ENCODE peak calls at places on chromosomes 5 and 9, in eight cellular contexts. One of them, this sample, is unnamed.

GRCh38 chr9:5186416-5187169 is 1.2 kb upstream of the INSL6 start:
- DNase-seq in fibroblast of the aortic adventitia: peak; percentile 69
- DNase-seq in nephron progenitor cell: peak; percentile 36
- DNase-seq in A549: peak; percentile 78
- DNase-seq in colonic mucosa: peak; percentile 55
- DNase-seq in cardiac muscle cell: peak; percentile 54
- DNase-seq in GM12865: peak; percentile 59
- DNase-seq in AG10803: peak; percentile 63
- DNase-seq in this sample: peak; percentile 76

GRCh38 chr9:76701441-76702031 is 62.7 kb upstream of the PCA3 start:
- DNase-seq in GM12865: no peak
- DNase-seq in colonic mucosa: no peak
- DNase-seq in AG10803: peak; percentile 77
- DNase-seq in nephron progenitor cell: no peak
- DNase-seq in cardiac muscle cell: no peak
- DNase-seq in A549: no peak
- DNase-seq in fibroblast of the aortic adventitia: peak; percentile 80
- DNase-seq in this sample: no peak

GRCh38 chr5:2257326-2258244 is 374.9 kb upstream of the IRX4 start:
- DNase-seq in colonic mucosa: no peak
- DNase-seq in A549: no peak
- DNase-seq in AG10803: no peak
- DNase-seq in fibroblast of the aortic adventitia: no peak
- DNase-seq in nephron progenitor cell: no peak
- DNase-seq in cardiac muscle cell: no peak
- DNase-seq in GM12865: no peak
- DNase-seq in this sample: no peak

GRCh38 chr9:125409637-125410521 is 148.3 kb downstream of the GAPVD1 start:
- DNase-seq in cardiac muscle cell: peak; percentile 32
- DNase-seq in GM12865: peak; percentile 51
- DNase-seq in colonic mucosa: no peak
- DNase-seq in nephron progenitor cell: no peak
- DNase-seq in fibroblast of the aortic adventitia: no peak
- DNase-seq in A549: peak; percentile 86
- DNase-seq in AG10803: peak; percentile 17
- DNase-seq in this sample: peak; percentile 75

GRCh38 chr9:111926421-111926875 is 29.8 kb downstream of the UGCG start:
- DNase-seq in GM12865: peak; percentile 89
- DNase-seq in cardiac muscle cell: no peak
- DNase-seq in nephron progenitor cell: no peak
- DNase-seq in fibroblast of the aortic adventitia: no peak
- DNase-seq in AG10803: peak; percentile 62
- DNase-seq in A549: no peak
- DNase-seq in colonic mucosa: peak; percentile 29
- DNase-seq in this sample: peak; percentile 75

GRCh38 chr5:161096591-161096990 is 244.6 kb upstream of the ATP10B start:
- DNase-seq in A549: no peak
- DNase-seq in nephron progenitor cell: no peak
- DNase-seq in GM12865: no peak
- DNase-seq in fibroblast of the aortic adventitia: no peak
- DNase-seq in colonic mucosa: no peak
- DNase-seq in AG10803: no peak
- DNase-seq in cardiac muscle cell: no peak
- DNase-seq in this sample: no peak

GRCh38 chr5:137498736-137499505 is at the start of gene SPOCK1:
- DNase-seq in AG10803: peak; percentile 74
- DNase-seq in nephron progenitor cell: peak; percentile 91
- DNase-seq in cardiac muscle cell: peak; percentile 93
- DNase-seq in fibroblast of the aortic adventitia: peak; percentile 73
- DNase-seq in GM12865: peak; percentile 74
- DNase-seq in colonic mucosa: peak; percentile 50
- DNase-seq in A549: peak; percentile 75
- DNase-seq in this sample: peak; percentile 70

GRCh38 chr5:122844136-122844915 is 1.1 kb upstream of the SNX24 start:
- DNase-seq in fibroblast of the aortic adventitia: peak; percentile 11
- DNase-seq in nephron progenitor cell: no peak
- DNase-seq in A549: no peak
- DNase-seq in cardiac muscle cell: peak; percentile 3
- DNase-seq in GM12865: peak; percentile 10
- DNase-seq in AG10803: no peak
- DNase-seq in colonic mucosa: peak; percentile 44
- DNase-seq in this sample: no peak

GRCh38 chr5:76341935-76342334 is 61.1 kb upstream of the IQGAP2 start:
- DNase-seq in fibroblast of the aortic adventitia: no peak
- DNase-seq in GM12865: no peak
- DNase-seq in nephron progenitor cell: no peak
- DNase-seq in AG10803: no peak
- DNase-seq in colonic mucosa: no peak
- DNase-seq in cardiac muscle cell: no peak
- DNase-seq in A549: no peak
- DNase-seq in this sample: no peak

GRCh38 chr9:129436751-129437625 is 183.9 kb downstream of the C9orf50 start:
- DNase-seq in GM12865: no peak
- DNase-seq in fibroblast of the aortic adventitia: peak; percentile 78
- DNase-seq in AG10803: peak; percentile 43
- DNase-seq in nephron progenitor cell: peak; percentile 72
- DNase-seq in A549: no peak
- DNase-seq in colonic mucosa: peak; percentile 45
- DNase-seq in cardiac muscle cell: peak; percentile 89
- DNase-seq in this sample: peak; percentile 45

GRCh38 chr9:93907551-93908199 is 47.5 kb downstream of the BARX1 start:
- DNase-seq in fibroblast of the aortic adventitia: no peak
- DNase-seq in AG10803: no peak
- DNase-seq in colonic mucosa: no peak
- DNase-seq in GM12865: no peak
- DNase-seq in nephron progenitor cell: no peak
- DNase-seq in cardiac muscle cell: no peak
- DNase-seq in A549: no peak
- DNase-seq in this sample: no peak

GRCh38 chr5:124895236-124895635 is 148.8 kb upstream of the ZNF608 start:
- DNase-seq in cardiac muscle cell: no peak
- DNase-seq in A549: no peak
- DNase-seq in nephron progenitor cell: no peak
- DNase-seq in fibroblast of the aortic adventitia: no peak
- DNase-seq in GM12865: no peak
- DNase-seq in AG10803: no peak
- DNase-seq in colonic mucosa: no peak
- DNase-seq in this sample: no peak

GRCh38 chr5:179759961-179760541 is 27.4 kb downstream of the MAML1 start:
- DNase-seq in colonic mucosa: no peak
- DNase-seq in AG10803: no peak
- DNase-seq in GM12865: peak; percentile 49
- DNase-seq in A549: no peak
- DNase-seq in nephron progenitor cell: no peak
- DNase-seq in fibroblast of the aortic adventitia: no peak
- DNase-seq in cardiac muscle cell: no peak
- DNase-seq in this sample: peak; percentile 37

GRCh38 chr5:1522601-1523479 is 920 bp downstream of the LPCAT1 start:
- DNase-seq in cardiac muscle cell: peak; percentile 42
- DNase-seq in A549: no peak
- DNase-seq in AG10803: no peak
- DNase-seq in fibroblast of the aortic adventitia: no peak
- DNase-seq in colonic mucosa: peak; percentile 25
- DNase-seq in GM12865: no peak
- DNase-seq in nephron progenitor cell: peak; percentile 47
- DNase-seq in this sample: no peak

GRCh38 chr9:89410709-89411111 is 87.2 kb downstream of the SEMA4D start:
- DNase-seq in colonic mucosa: no peak
- DNase-seq in A549: no peak
- DNase-seq in AG10803: no peak
- DNase-seq in cardiac muscle cell: no peak
- DNase-seq in nephron progenitor cell: no peak
- DNase-seq in GM12865: peak; percentile 85
- DNase-seq in fibroblast of the aortic adventitia: no peak
- DNase-seq in this sample: peak; percentile 85

GRCh38 chr5:72951850-72952468 is 3.9 kb upstream of the FCHO2 start:
- DNase-seq in AG10803: peak; percentile 75
- DNase-seq in fibroblast of the aortic adventitia: peak; percentile 84
- DNase-seq in nephron progenitor cell: no peak
- DNase-seq in colonic mucosa: peak; percentile 49
- DNase-seq in A549: peak; percentile 47
- DNase-seq in cardiac muscle cell: no peak
- DNase-seq in GM12865: peak; percentile 19
- DNase-seq in this sample: no peak

GRCh38 chr5:146091881-146092280 is 13.5 kb downstream of the PLAC8L1 start:
- DNase-seq in AG10803: no peak
- DNase-seq in colonic mucosa: no peak
- DNase-seq in fibroblast of the aortic adventitia: no peak
- DNase-seq in GM12865: no peak
- DNase-seq in cardiac muscle cell: no peak
- DNase-seq in nephron progenitor cell: no peak
- DNase-seq in A549: no peak
- DNase-seq in this sample: no peak

GRCh38 chr5:132747064-132747692 is at the start of gene CCNI2:
- DNase-seq in cardiac muscle cell: peak; percentile 25
- DNase-seq in GM12865: peak; percentile 54
- DNase-seq in A549: peak; percentile 12
- DNase-seq in AG10803: no peak
- DNase-seq in fibroblast of the aortic adventitia: no peak
- DNase-seq in nephron progenitor cell: peak; percentile 59
- DNase-seq in colonic mucosa: peak; percentile 77
- DNase-seq in this sample: peak; percentile 68

GRCh38 chr9:134521817-134522501 is 119.6 kb upstream of the COL5A1 start:
- DNase-seq in GM12865: no peak
- DNase-seq in nephron progenitor cell: no peak
- DNase-seq in A549: no peak
- DNase-seq in fibroblast of the aortic adventitia: no peak
- DNase-seq in colonic mucosa: no peak
- DNase-seq in AG10803: no peak
- DNase-seq in cardiac muscle cell: no peak
- DNase-seq in this sample: no peak

GRCh38 chr9:32426278-32426939 is 42.0 kb downstream of the ACO1 start:
- DNase-seq in colonic mucosa: no peak
- DNase-seq in nephron progenitor cell: no peak
- DNase-seq in A549: peak; percentile 28
- DNase-seq in cardiac muscle cell: no peak
- DNase-seq in AG10803: peak; percentile 53
- DNase-seq in fibroblast of the aortic adventitia: peak; percentile 84
- DNase-seq in GM12865: no peak
- DNase-seq in this sample: no peak

GRCh38 chr5:30918171-30918570 is 275.3 kb upstream of the CDH6 start:
- DNase-seq in nephron progenitor cell: no peak
- DNase-seq in fibroblast of the aortic adventitia: peak; percentile 27
- DNase-seq in A549: peak; percentile 9
- DNase-seq in GM12865: no peak
- DNase-seq in cardiac muscle cell: no peak
- DNase-seq in colonic mucosa: no peak
- DNase-seq in AG10803: no peak
- DNase-seq in this sample: no peak

GRCh38 chr9:6040077-6040476 is 24.7 kb upstream of the RANBP6 start:
- DNase-seq in AG10803: no peak
- DNase-seq in colonic mucosa: no peak
- DNase-seq in GM12865: no peak
- DNase-seq in fibroblast of the aortic adventitia: no peak
- DNase-seq in cardiac muscle cell: no peak
- DNase-seq in A549: no peak
- DNase-seq in nephron progenitor cell: no peak
- DNase-seq in this sample: no peak

GRCh38 chr5:30040483-30041116 is 1152.9 kb upstream of the CDH6 start:
- DNase-seq in fibroblast of the aortic adventitia: peak; percentile 78
- DNase-seq in A549: peak; percentile 79
- DNase-seq in cardiac muscle cell: peak; percentile 74
- DNase-seq in colonic mucosa: peak; percentile 20
- DNase-seq in nephron progenitor cell: peak; percentile 67
- DNase-seq in AG10803: peak; percentile 22
- DNase-seq in GM12865: peak; percentile 59
- DNase-seq in this sample: peak; percentile 38

GRCh38 chr9:118829334-118829733 is 539.9 kb downstream of the BRINP1 start:
- DNase-seq in fibroblast of the aortic adventitia: no peak
- DNase-seq in nephron progenitor cell: no peak
- DNase-seq in A549: peak; percentile 3
- DNase-seq in colonic mucosa: no peak
- DNase-seq in cardiac muscle cell: peak; percentile 41
- DNase-seq in AG10803: peak; percentile 36
- DNase-seq in GM12865: no peak
- DNase-seq in this sample: no peak
- TF ChIP-seq CTCF in fibroblast of the aortic adventitia: no peak
- TF ChIP-seq CTCF in nephron progenitor cell: peak; percentile 25
- TF ChIP-seq CTCF in A549: no peak
- TF ChIP-seq CTCF in colonic mucosa: no peak
- TF ChIP-seq CTCF in cardiac muscle cell: no peak
- TF ChIP-seq CTCF in AG10803: peak; percentile 65
- TF ChIP-seq CTCF in GM12865: no peak
- TF ChIP-seq CTCF in this sample: no peak

GRCh38 chr9:127397722-127398647 is 1.0 kb downstream of the SLC2A8 start:
- DNase-seq in colonic mucosa: peak; percentile 53
- DNase-seq in AG10803: peak; percentile 13
- DNase-seq in cardiac muscle cell: peak; percentile 57
- DNase-seq in fibroblast of the aortic adventitia: no peak
- DNase-seq in GM12865: peak; percentile 64
- DNase-seq in nephron progenitor cell: peak; percentile 66
- DNase-seq in A549: peak; percentile 60
- DNase-seq in this sample: peak; percentile 36
- TF ChIP-seq CTCF in colonic mucosa: peak; percentile 36
- TF ChIP-seq CTCF in AG10803: peak; percentile 47
- TF ChIP-seq CTCF in cardiac muscle cell: peak; percentile 45
- TF ChIP-seq CTCF in fibroblast of the aortic adventitia: peak; percentile 29
- TF ChIP-seq CTCF in GM12865: peak; percentile 58
- TF ChIP-seq CTCF in nephron progenitor cell: peak; percentile 26
- TF ChIP-seq CTCF in A549: peak; percentile 71
- TF ChIP-seq CTCF in this sample: peak; percentile 17

GRCh38 chr5:142143878-142144277 is 35.3 kb downstream of the NDFIP1 start:
- DNase-seq in cardiac muscle cell: peak; percentile 21
- DNase-seq in GM12865: peak; percentile 40
- DNase-seq in AG10803: peak; percentile 43
- DNase-seq in A549: peak; percentile 52
- DNase-seq in fibroblast of the aortic adventitia: peak; percentile 72
- DNase-seq in colonic mucosa: no peak
- DNase-seq in nephron progenitor cell: no peak
- DNase-seq in this sample: no peak

GRCh38 chr5:142145106-142145900 is 36.7 kb downstream of the NDFIP1 start:
- DNase-seq in AG10803: peak; percentile 68
- DNase-seq in A549: peak; percentile 73
- DNase-seq in cardiac muscle cell: peak; percentile 77
- DNase-seq in GM12865: peak; percentile 65
- DNase-seq in colonic mucosa: peak; percentile 74
- DNase-seq in fibroblast of the aortic adventitia: peak; percentile 81
- DNase-seq in nephron progenitor cell: peak; percentile 56
- DNase-seq in this sample: peak; percentile 84

DNA sequence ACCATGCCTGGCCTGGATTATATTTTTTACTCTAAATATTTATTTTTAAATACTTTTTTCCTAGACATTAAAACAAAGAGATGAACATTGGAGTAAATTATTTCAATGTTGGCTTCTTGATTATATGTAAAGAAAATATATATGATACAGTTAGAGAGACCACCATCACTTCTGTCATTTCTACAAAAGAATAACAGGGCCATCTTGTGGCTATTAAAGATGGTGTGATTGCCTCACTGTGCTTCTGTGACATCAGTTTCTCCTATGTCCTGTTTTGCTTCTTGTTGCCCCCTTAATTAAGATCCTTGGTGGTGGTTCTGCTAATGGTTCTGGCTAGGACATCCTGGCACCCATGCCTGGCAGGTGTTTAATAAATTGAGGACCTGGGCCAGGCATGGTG is 32.9 kb downstream of the NDFIP1 start:
- DNase-seq in colonic mucosa: no peak
- DNase-seq in nephron progenitor cell: no peak
- DNase-seq in AG10803: no peak
- DNase-seq in fibroblast of the aortic adventitia: no peak
- DNase-seq in A549: no peak
- DNase-seq in GM12865: no peak
- DNase-seq in cardiac muscle cell: no peak
- DNase-seq in this sample: no peak
- TF ChIP-seq CTCF in colonic mucosa: no peak
- TF ChIP-seq CTCF in nephron progenitor cell: no peak
- TF ChIP-seq CTCF in AG10803: no peak
- TF ChIP-seq CTCF in fibroblast of the aortic adventitia: no peak
- TF ChIP-seq CTCF in A549: peak; percentile 38
- TF ChIP-seq CTCF in GM12865: no peak
- TF ChIP-seq CTCF in cardiac muscle cell: no peak
- TF ChIP-seq CTCF in this sample: peak; percentile 32

GRCh38 chr5:89729623-89730390 is 679.7 kb downstream of the CETN3 start:
- DNase-seq in colonic mucosa: no peak
- DNase-seq in A549: no peak
- DNase-seq in nephron progenitor cell: no peak
- DNase-seq in AG10803: peak; percentile 3
- DNase-seq in fibroblast of the aortic adventitia: peak; percentile 38
- DNase-seq in cardiac muscle cell: no peak
- DNase-seq in GM12865: peak; percentile 31
- DNase-seq in this sample: no peak
- TF ChIP-seq CTCF in colonic mucosa: peak; percentile 16
- TF ChIP-seq CTCF in A549: no peak
- TF ChIP-seq CTCF in nephron progenitor cell: no peak
- TF ChIP-seq CTCF in AG10803: peak; percentile 35
- TF ChIP-seq CTCF in fibroblast of the aortic adventitia: peak; percentile 24
- TF ChIP-seq CTCF in cardiac muscle cell: no peak
- TF ChIP-seq CTCF in GM12865: no peak
- TF ChIP-seq CTCF in this sample: no peak